ENCODE peak calls at places on chromosomes 13 and 19, in six cellular contexts. K, X, T, M, H and R are unnamed samples.

GRCh38 chr13:43543331-43543730 is 243.4 kb downstream of the ENOX1 start:
- DNase-seq in K (no peak), X (no peak), H (no peak), M (no peak), T (no peak), R (no peak)

GRCh38 chr19:14774373-14774772 is 4.0 kb downstream of the ADGRE2 start:
- DNase-seq in H (no peak), M (no peak), X (no peak), T (peak; percentile 40), K (no peak), R (peak; percentile 27)

GRCh38 chr19:4061683-4062575 is 4.8 kb downstream of the ZBTB7A start:
- DNase-seq in K (no peak), X (peak; percentile 92), M (no peak), H (no peak), T (no peak), R (no peak)

GRCh38 chr13:98105929-98106336 is 37.0 kb upstream of the FARP1 start:
- DNase-seq in K (no peak), H (peak; percentile 62), T (no peak), M (no peak), X (no peak), R (no peak)

GRCh38 chr13:98411617-98412310 is 165.1 kb downstream of the STK24 start:
- DNase-seq in T (no peak), M (peak; percentile 79), K (no peak), X (no peak), H (peak; percentile 4), R (no peak)

GRCh38 chr13:45341799-45342584 is 1.0 kb upstream of the TPT1 start:
- DNase-seq in T (no peak), K (no peak), X (peak; percentile 76), H (peak; percentile 75), M (peak; percentile 86), R (no peak)

GRCh38 chr13:21671793-21672680 is 1.2 kb downstream of the FGF9 start:
- DNase-seq in H (no peak), X (no peak), T (no peak), M (no peak), K (no peak), R (no peak)

GRCh38 chr13:29771247-29771646 is 79.2 kb downstream of the UBL3 start:
- DNase-seq in T (no peak), M (no peak), K (no peak), X (no peak), H (peak; percentile 70), R (no peak)

GRCh38 chr13:99986751-99987150 is 5.2 kb downstream of the ZIC2 start:
- DNase-seq in K (no peak), T (no peak), M (no peak), H (no peak), X (no peak), R (no peak)

GRCh38 chr13:29921542-29921941 is 71.1 kb upstream of the UBL3 start:
- DNase-seq in K (no peak), H (no peak), T (no peak), X (no peak), M (no peak), R (no peak)

GRCh38 chr19:40398417-40399056 is 8.6 kb upstream of the HIPK4 start:
- DNase-seq in T (no peak), K (peak; percentile 84), X (no peak), H (no peak), M (no peak), R (no peak)

GRCh38 chr13:36795463-36795862 is 23.6 kb upstream of the RFXAP start:
- DNase-seq in M (no peak), H (no peak), K (no peak), T (no peak), X (no peak), R (no peak)

GRCh38 chr19:43910884-43911283 is 24.2 kb downstream of the ZNF45 start:
- DNase-seq in K (no peak), T (no peak), X (no peak), H (no peak), M (no peak), R (no peak)

GRCh38 chr19:678791-679388 is 2.7 kb downstream of the FSTL3 start:
- DNase-seq in H (no peak), X (peak; percentile 77), T (peak; percentile 79), M (no peak), K (no peak), R (no peak)

GRCh38 chr19:47272448-47273312 is 2.0 kb upstream of the INAFM1 start:
- DNase-seq in M (no peak), X (peak; percentile 92), H (peak; percentile 34), T (no peak), K (no peak), R (no peak)

GRCh38 chr13:21964686-21965085 is 293.8 kb downstream of the FGF9 start:
- DNase-seq in H (no peak), T (no peak), X (no peak), M (no peak), K (no peak), R (no peak)

GRCh38 chr19:5321851-5322681 is 18.5 kb downstream of the PTPRS start:
- DNase-seq in M (no peak), K (no peak), X (no peak), H (no peak), T (no peak), R (no peak)

GRCh38 chr13:108225440-108225839 is 7.2 kb downstream of the ABHD13 start:
- DNase-seq in M (no peak), K (no peak), H (no peak), T (no peak), X (no peak), R (no peak)

GRCh38 chr13:34155931-34156607 is 338.1 kb downstream of the RFC3 start:
- DNase-seq in M (no peak), T (no peak), H (peak; percentile 24), K (peak; percentile 39), X (no peak), R (no peak)

GRCh38 chr13:110957181-110957884 is 42.5 kb upstream of the ANKRD10 start:
- DNase-seq in K (no peak), H (no peak), T (no peak), X (no peak), M (no peak), R (peak; percentile 53)

GRCh38 chr13:114070098-114070799 is 62.2 kb downstream of the RASA3 start:
- DNase-seq in T (peak; percentile 69), H (no peak), M (peak; percentile 62), X (peak; percentile 68), K (no peak), R (no peak)

GRCh38 chr13:48600374-48601364 is 53.1 kb upstream of the CYSLTR2 start:
- DNase-seq in M (no peak), X (no peak), K (no peak), T (no peak), H (peak; percentile 90), R (peak; percentile 10)

GRCh38 chr13:48504606-48505369 is 28.1 kb downstream of the RCBTB2 start:
- DNase-seq in K (no peak), H (no peak), M (no peak), X (no peak), T (no peak), R (no peak)

GRCh38 chr19:900302-901111 is 7.2 kb downstream of the RNU6-9 start:
- DNase-seq in H (no peak), X (no peak), M (no peak), T (no peak), K (peak; percentile 82), R (no peak)

GRCh38 chr13:97849305-97849704 is 104.2 kb upstream of the IPO5 start:
- DNase-seq in H (peak; percentile 27), M (no peak), K (peak; percentile 18), X (no peak), T (no peak), R (no peak)

GRCh38 chr19:47373246-47374240 is 24.4 kb downstream of the DHX34 start:
- DNase-seq in K (no peak), T (no peak), M (no peak), H (no peak), X (no peak), R (no peak)

GRCh38 chr19:49570997-49571676 is 9.2 kb downstream of the NOSIP start:
- DNase-seq in H (no peak), M (no peak), T (no peak), K (no peak), X (no peak), R (no peak)

GRCh38 chr13:98325724-98326123 is 148.7 kb upstream of the RNF113B start:
- DNase-seq in X (no peak), M (no peak), K (no peak), H (no peak), T (no peak), R (no peak)

GRCh38 chr19:16829822-16830289 is 658 bp downstream of the SIN3B start:
- DNase-seq in H (no peak), X (no peak), K (peak; percentile 28), T (no peak), M (no peak), R (no peak)

GRCh38 chr13:101307181-101307701 is 109.1 kb downstream of the NALCN start:
- DNase-seq in T (no peak), K (no peak), X (no peak), M (no peak), H (peak; percentile 94), R (no peak)

GRCh38 chr13:33487575-33488243 is 202.2 kb upstream of the STARD13 start:
- DNase-seq in T (no peak), M (no peak), K (no peak), H (peak; percentile 80), X (no peak), R (no peak)

DNA sequence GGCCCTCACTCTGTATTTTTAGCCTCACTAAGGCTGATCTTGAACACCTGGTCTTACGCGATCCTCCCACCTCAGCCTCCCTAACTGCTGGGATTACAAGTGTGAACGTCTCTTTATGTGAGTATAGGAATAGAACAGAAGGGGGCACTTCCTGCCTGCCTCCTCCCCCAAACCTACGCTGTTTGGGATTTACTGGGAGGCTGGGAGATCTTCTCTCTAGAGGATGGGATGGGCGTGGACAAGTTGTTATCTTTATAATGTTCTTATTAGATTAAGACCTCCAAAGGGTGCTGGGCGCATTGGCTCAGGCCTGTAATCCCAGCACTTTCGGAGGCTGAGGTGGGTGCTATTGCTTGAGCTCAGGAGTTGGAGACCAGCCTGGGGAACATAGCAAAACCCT is 2.9 kb upstream of the CSNK1G2 start:
- DNase-seq in K (no peak), M (no peak), T (no peak), X (no peak), H (no peak), R (no peak)
- TF ChIP-seq CTCF in K (no peak), M (no peak), T (no peak), X (no peak), H (no peak), R (no peak)

GRCh38 chr19:55344444-55344843 is 4.8 kb downstream of the KMT5C start:
- DNase-seq in T (no peak), X (no peak), M (no peak), K (no peak), H (no peak), R (no peak)
- TF ChIP-seq CTCF in T (no peak), X (no peak), M (no peak), K (no peak), H (no peak), R (no peak)

DNA sequence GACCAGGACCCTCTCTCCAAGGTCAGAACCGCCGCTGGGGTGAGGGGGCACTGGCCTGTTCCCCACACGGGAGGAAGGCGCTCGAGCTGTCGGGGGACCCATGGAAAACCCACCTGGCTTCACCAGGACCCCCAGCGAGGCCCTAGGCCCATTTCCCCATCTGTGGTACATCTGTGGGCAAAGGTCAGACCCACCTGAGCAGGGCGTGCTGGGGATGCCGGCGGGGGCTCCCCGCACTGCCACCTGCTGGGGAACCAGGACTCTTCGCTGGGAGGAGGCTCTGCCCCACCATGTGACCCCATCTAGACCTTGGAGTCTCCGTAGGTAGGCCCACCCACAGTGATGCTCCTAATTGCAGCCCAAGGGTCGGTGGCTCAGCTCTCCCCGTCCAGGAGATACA is 511 bp downstream of the WDR88 start:
- DNase-seq in T (no peak), M (no peak), K (no peak), H (no peak), X (no peak), R (no peak)
- TF ChIP-seq CTCF in T (no peak), M (no peak), K (no peak), H (peak; percentile 27), X (no peak), R (peak; percentile 30)

GRCh38 chr19:57814505-57815246 is at the start of gene ZNF552:
- DNase-seq in X (peak; percentile 95), K (peak; percentile 79), T (peak; percentile 90), M (peak; percentile 91), H (peak; percentile 92), R (peak; percentile 89)
- TF ChIP-seq CTCF in X (no peak), K (no peak), T (no peak), M (no peak), H (no peak), R (no peak)